ENCODE peak calls at places on chromosomes 7 and 10, in ten cellular contexts. One of them, this sample, is unnamed.

GRCh38 chr7:129843982-129844840 is 108.5 kb downstream of the UBE2H start:
- DNase-seq in cardiac muscle cell: no peak
- DNase-seq in HCT116: no peak
- DNase-seq in endothelial cell: no peak
- DNase-seq in astrocyte of the spinal cord: no peak
- DNase-seq in H1: no peak
- DNase-seq in CD4-positive, alpha-beta T cell: no peak
- DNase-seq in upper lobe of right lung: no peak
- DNase-seq in uterus: no peak
- DNase-seq in endodermal cell: no peak
- DNase-seq in this sample: no peak

GRCh38 chr7:70042533-70042932 is 444.3 kb downstream of the AUTS2 start:
- DNase-seq in HCT116: no peak
- DNase-seq in uterus: no peak
- DNase-seq in H1: no peak
- DNase-seq in upper lobe of right lung: no peak
- DNase-seq in endodermal cell: no peak
- DNase-seq in astrocyte of the spinal cord: peak
- DNase-seq in cardiac muscle cell: no peak
- DNase-seq in CD4-positive, alpha-beta T cell: no peak
- DNase-seq in endothelial cell: no peak
- DNase-seq in this sample: no peak

GRCh38 chr10:122461367-122461728 is at the start of gene HTRA1:
- DNase-seq in endodermal cell: peak
- DNase-seq in HCT116: no peak
- DNase-seq in endothelial cell: peak
- DNase-seq in upper lobe of right lung: peak
- DNase-seq in astrocyte of the spinal cord: peak
- DNase-seq in uterus: peak
- DNase-seq in cardiac muscle cell: peak
- DNase-seq in H1: no peak
- DNase-seq in CD4-positive, alpha-beta T cell: no peak
- DNase-seq in this sample: peak

GRCh38 chr7:32892521-32893224 is 1.1 kb upstream of the KBTBD2 start:
- DNase-seq in CD4-positive, alpha-beta T cell: peak
- DNase-seq in endothelial cell: peak
- DNase-seq in H1: no peak
- DNase-seq in cardiac muscle cell: peak
- DNase-seq in HCT116: peak
- DNase-seq in endodermal cell: no peak
- DNase-seq in astrocyte of the spinal cord: peak
- DNase-seq in upper lobe of right lung: peak
- DNase-seq in uterus: peak
- DNase-seq in this sample: peak

GRCh38 chr10:69718951-69719350 is 82.8 kb upstream of the COL13A1 start:
- DNase-seq in CD4-positive, alpha-beta T cell: no peak
- DNase-seq in endodermal cell: no peak
- DNase-seq in cardiac muscle cell: no peak
- DNase-seq in H1: no peak
- DNase-seq in endothelial cell: no peak
- DNase-seq in uterus: no peak
- DNase-seq in HCT116: no peak
- DNase-seq in astrocyte of the spinal cord: peak
- DNase-seq in upper lobe of right lung: no peak
- DNase-seq in this sample: no peak

GRCh38 chr7:134605978-134606923 is 40.4 kb upstream of the BPGM start:
- DNase-seq in astrocyte of the spinal cord: peak
- DNase-seq in endothelial cell: peak
- DNase-seq in upper lobe of right lung: no peak
- DNase-seq in CD4-positive, alpha-beta T cell: peak
- DNase-seq in cardiac muscle cell: peak
- DNase-seq in HCT116: peak
- DNase-seq in H1: no peak
- DNase-seq in uterus: peak
- DNase-seq in endodermal cell: peak
- DNase-seq in this sample: peak

GRCh38 chr10:115092258-115092554 is 959 bp upstream of the ATRNL1 start:
- DNase-seq in endothelial cell: no peak
- DNase-seq in H1: no peak
- DNase-seq in HCT116: no peak
- DNase-seq in cardiac muscle cell: no peak
- DNase-seq in astrocyte of the spinal cord: no peak
- DNase-seq in uterus: no peak
- DNase-seq in upper lobe of right lung: no peak
- DNase-seq in CD4-positive, alpha-beta T cell: no peak
- DNase-seq in endodermal cell: no peak
- DNase-seq in this sample: no peak

GRCh38 chr7:44280993-44281721 is 44.2 kb downstream of the CAMK2B start:
- DNase-seq in endodermal cell: peak
- DNase-seq in uterus: peak
- DNase-seq in cardiac muscle cell: no peak
- DNase-seq in upper lobe of right lung: peak
- DNase-seq in astrocyte of the spinal cord: no peak
- DNase-seq in endothelial cell: no peak
- DNase-seq in CD4-positive, alpha-beta T cell: no peak
- DNase-seq in HCT116: no peak
- DNase-seq in H1: no peak
- DNase-seq in this sample: no peak

GRCh38 chr10:50545846-50546245 is 77.9 kb downstream of the SGMS1 start:
- DNase-seq in H1: no peak
- DNase-seq in endothelial cell: no peak
- DNase-seq in uterus: no peak
- DNase-seq in astrocyte of the spinal cord: no peak
- DNase-seq in CD4-positive, alpha-beta T cell: no peak
- DNase-seq in cardiac muscle cell: no peak
- DNase-seq in endodermal cell: no peak
- DNase-seq in upper lobe of right lung: no peak
- DNase-seq in HCT116: no peak
- DNase-seq in this sample: no peak

GRCh38 chr10:71314028-71314693 is 4.9 kb upstream of the SLC29A3 start:
- DNase-seq in CD4-positive, alpha-beta T cell: peak
- DNase-seq in endothelial cell: peak
- DNase-seq in endodermal cell: peak
- DNase-seq in cardiac muscle cell: peak
- DNase-seq in astrocyte of the spinal cord: peak
- DNase-seq in HCT116: peak
- DNase-seq in upper lobe of right lung: no peak
- DNase-seq in H1: peak
- DNase-seq in uterus: peak
- DNase-seq in this sample: no peak

DNA sequence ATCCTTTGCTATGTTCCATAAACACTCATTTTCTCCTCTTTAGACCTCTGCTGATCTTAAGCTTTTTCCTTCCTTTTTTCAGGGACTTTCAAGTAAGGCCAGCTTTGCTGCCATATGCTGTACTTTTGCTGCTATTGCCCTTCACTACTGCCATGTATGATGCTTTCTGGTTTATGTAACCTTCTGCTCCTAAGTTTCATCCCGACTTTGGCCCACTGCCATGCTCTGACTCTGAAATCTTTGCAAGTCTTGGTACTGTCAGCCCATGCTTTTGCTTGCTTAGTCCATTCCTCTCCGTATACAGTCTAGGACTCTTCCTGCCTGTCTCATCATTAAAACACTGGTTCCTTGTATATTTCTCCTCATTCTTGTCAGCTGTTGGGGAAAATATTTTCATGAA is 152.4 kb downstream of the RNF133 start:
- DNase-seq in HCT116: no peak
- DNase-seq in endodermal cell: no peak
- DNase-seq in CD4-positive, alpha-beta T cell: no peak
- DNase-seq in H1: no peak
- DNase-seq in upper lobe of right lung: no peak
- DNase-seq in endothelial cell: no peak
- DNase-seq in uterus: no peak
- DNase-seq in cardiac muscle cell: no peak
- DNase-seq in astrocyte of the spinal cord: no peak
- DNase-seq in this sample: no peak
- TF ChIP-seq CTCF in HCT116: no peak
- TF ChIP-seq CTCF in endodermal cell: no peak
- TF ChIP-seq CTCF in CD4-positive, alpha-beta T cell: no peak
- TF ChIP-seq CTCF in H1: no peak
- TF ChIP-seq CTCF in upper lobe of right lung: no peak
- TF ChIP-seq CTCF in endothelial cell: no peak
- TF ChIP-seq CTCF in uterus: no peak
- TF ChIP-seq CTCF in cardiac muscle cell: no peak
- TF ChIP-seq CTCF in astrocyte of the spinal cord: no peak
- TF ChIP-seq CTCF in this sample: no peak

DNA sequence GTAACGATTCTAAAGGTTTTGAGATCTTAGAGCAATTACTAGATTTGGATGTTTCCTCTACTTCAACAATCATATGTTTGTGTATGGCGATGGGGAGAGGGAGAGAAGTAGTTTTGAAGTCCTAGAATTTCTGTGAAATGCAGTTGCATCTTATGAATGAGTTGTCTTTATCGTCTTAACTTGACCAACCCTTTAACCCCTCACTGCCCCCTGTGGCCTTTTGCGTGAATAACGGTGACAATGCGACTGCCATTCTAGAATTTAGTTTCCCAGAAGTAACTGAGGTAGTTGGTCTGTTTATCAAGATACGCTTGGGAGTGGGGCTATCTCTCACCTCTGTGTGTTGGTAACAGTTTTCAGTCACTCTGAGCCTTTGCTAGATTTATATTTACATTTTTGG is 204.6 kb downstream of the HDAC9 start:
- DNase-seq in astrocyte of the spinal cord: no peak
- DNase-seq in CD4-positive, alpha-beta T cell: no peak
- DNase-seq in H1: no peak
- DNase-seq in uterus: no peak
- DNase-seq in endothelial cell: peak
- DNase-seq in endodermal cell: peak
- DNase-seq in HCT116: peak
- DNase-seq in cardiac muscle cell: no peak
- DNase-seq in upper lobe of right lung: no peak
- DNase-seq in this sample: no peak
- TF ChIP-seq CTCF in astrocyte of the spinal cord: no peak
- TF ChIP-seq CTCF in CD4-positive, alpha-beta T cell: no peak
- TF ChIP-seq CTCF in H1: peak
- TF ChIP-seq CTCF in uterus: no peak
- TF ChIP-seq CTCF in endothelial cell: peak
- TF ChIP-seq CTCF in endodermal cell: peak
- TF ChIP-seq CTCF in HCT116: peak
- TF ChIP-seq CTCF in cardiac muscle cell: no peak
- TF ChIP-seq CTCF in upper lobe of right lung: no peak
- TF ChIP-seq CTCF in this sample: no peak

GRCh38 chr10:113616244-113617074 is 47.4 kb downstream of the NRAP start:
- DNase-seq in upper lobe of right lung: no peak
- DNase-seq in CD4-positive, alpha-beta T cell: no peak
- DNase-seq in endothelial cell: peak
- DNase-seq in cardiac muscle cell: no peak
- DNase-seq in astrocyte of the spinal cord: no peak
- DNase-seq in uterus: no peak
- DNase-seq in H1: no peak
- DNase-seq in HCT116: peak
- DNase-seq in endodermal cell: peak
- DNase-seq in this sample: no peak
- TF ChIP-seq CTCF in upper lobe of right lung: peak
- TF ChIP-seq CTCF in CD4-positive, alpha-beta T cell: no peak
- TF ChIP-seq CTCF in endothelial cell: peak
- TF ChIP-seq CTCF in cardiac muscle cell: peak
- TF ChIP-seq CTCF in astrocyte of the spinal cord: peak
- TF ChIP-seq CTCF in uterus: no peak
- TF ChIP-seq CTCF in H1: no peak
- TF ChIP-seq CTCF in HCT116: peak
- TF ChIP-seq CTCF in endodermal cell: peak
- TF ChIP-seq CTCF in this sample: no peak

GRCh38 chr10:73723516-73723915 is 20.7 kb upstream of the SEC24C start:
- DNase-seq in HCT116: no peak
- DNase-seq in astrocyte of the spinal cord: no peak
- DNase-seq in cardiac muscle cell: no peak
- DNase-seq in upper lobe of right lung: no peak
- DNase-seq in H1: no peak
- DNase-seq in endothelial cell: no peak
- DNase-seq in endodermal cell: no peak
- DNase-seq in CD4-positive, alpha-beta T cell: no peak
- DNase-seq in uterus: no peak
- DNase-seq in this sample: no peak
- TF ChIP-seq CTCF in HCT116: no peak
- TF ChIP-seq CTCF in astrocyte of the spinal cord: no peak
- TF ChIP-seq CTCF in cardiac muscle cell: no peak
- TF ChIP-seq CTCF in upper lobe of right lung: no peak
- TF ChIP-seq CTCF in H1: no peak
- TF ChIP-seq CTCF in endothelial cell: no peak
- TF ChIP-seq CTCF in endodermal cell: no peak
- TF ChIP-seq CTCF in CD4-positive, alpha-beta T cell: no peak
- TF ChIP-seq CTCF in uterus: no peak
- TF ChIP-seq CTCF in this sample: no peak

GRCh38 chr10:59240581-59241183 is 64.2 kb downstream of the PHYHIPL start:
- DNase-seq in CD4-positive, alpha-beta T cell: no peak
- DNase-seq in endodermal cell: peak
- DNase-seq in astrocyte of the spinal cord: peak
- DNase-seq in HCT116: peak
- DNase-seq in uterus: no peak
- DNase-seq in endothelial cell: peak
- DNase-seq in upper lobe of right lung: no peak
- DNase-seq in H1: no peak
- DNase-seq in cardiac muscle cell: peak
- DNase-seq in this sample: peak
- TF ChIP-seq CTCF in CD4-positive, alpha-beta T cell: no peak
- TF ChIP-seq CTCF in endodermal cell: peak
- TF ChIP-seq CTCF in astrocyte of the spinal cord: peak
- TF ChIP-seq CTCF in HCT116: peak
- TF ChIP-seq CTCF in uterus: peak
- TF ChIP-seq CTCF in endothelial cell: peak
- TF ChIP-seq CTCF in upper lobe of right lung: peak
- TF ChIP-seq CTCF in H1: no peak
- TF ChIP-seq CTCF in cardiac muscle cell: peak
- TF ChIP-seq CTCF in this sample: peak

GRCh38 chr7:151599401-151600227 is 79.9 kb upstream of the RHEB start:
- DNase-seq in cardiac muscle cell: no peak
- DNase-seq in endodermal cell: no peak
- DNase-seq in upper lobe of right lung: no peak
- DNase-seq in CD4-positive, alpha-beta T cell: no peak
- DNase-seq in endothelial cell: no peak
- DNase-seq in H1: no peak
- DNase-seq in uterus: peak
- DNase-seq in HCT116: peak
- DNase-seq in astrocyte of the spinal cord: peak
- DNase-seq in this sample: no peak
- TF ChIP-seq CTCF in cardiac muscle cell: peak
- TF ChIP-seq CTCF in endodermal cell: no peak
- TF ChIP-seq CTCF in upper lobe of right lung: no peak
- TF ChIP-seq CTCF in CD4-positive, alpha-beta T cell: no peak
- TF ChIP-seq CTCF in endothelial cell: no peak
- TF ChIP-seq CTCF in H1: no peak
- TF ChIP-seq CTCF in uterus: no peak
- TF ChIP-seq CTCF in HCT116: peak
- TF ChIP-seq CTCF in astrocyte of the spinal cord: peak
- TF ChIP-seq CTCF in this sample: no peak

GRCh38 chr7:107643407-107643806 is 17.2 kb upstream of the SLC26A4 start:
- DNase-seq in endothelial cell: no peak
- DNase-seq in H1: no peak
- DNase-seq in uterus: no peak
- DNase-seq in cardiac muscle cell: no peak
- DNase-seq in CD4-positive, alpha-beta T cell: no peak
- DNase-seq in HCT116: peak
- DNase-seq in astrocyte of the spinal cord: peak
- DNase-seq in endodermal cell: no peak
- DNase-seq in upper lobe of right lung: no peak
- DNase-seq in this sample: no peak
- TF ChIP-seq CTCF in endothelial cell: no peak
- TF ChIP-seq CTCF in H1: no peak
- TF ChIP-seq CTCF in uterus: no peak
- TF ChIP-seq CTCF in cardiac muscle cell: peak
- TF ChIP-seq CTCF in CD4-positive, alpha-beta T cell: no peak
- TF ChIP-seq CTCF in HCT116: peak
- TF ChIP-seq CTCF in astrocyte of the spinal cord: peak
- TF ChIP-seq CTCF in endodermal cell: peak
- TF ChIP-seq CTCF in upper lobe of right lung: no peak
- TF ChIP-seq CTCF in this sample: no peak